ENCODE peak calls at places on chromosomes 4 and X, in six cellular contexts. F is HCT116, E is H1, P is HepG2, N is K562, G is GM12878. Q is an unnamed sample.

GRCh38 chr4:140635606-140636005 is 66.8 kb upstream of the UCP1 start:
- DNase-seq in N (no peak), E (no peak), P (peak), F (peak), G (no peak), Q (no peak)

GRCh38 chr4:53541577-53542206 is 49.6 kb downstream of the LNX1 start:
- DNase-seq in N (no peak), E (no peak), P (no peak), F (no peak), G (no peak), Q (no peak)

GRCh38 chr4:8548731-8549351 is 31.4 kb upstream of the GPR78 start:
- DNase-seq in P (no peak), N (no peak), F (no peak), E (no peak), G (no peak), Q (no peak)

GRCh38 chrX:139691843-139692505 is 16.0 kb downstream of the MCF2 start:
- DNase-seq in G (no peak), E (peak), F (no peak), P (no peak), N (no peak), Q (no peak)

GRCh38 chr4:109009909-109010308 is 247.1 kb upstream of the ETNPPL start:
- DNase-seq in G (no peak), F (no peak), E (no peak), N (no peak), P (no peak), Q (no peak)

GRCh38 chrX:80808854-80809493 is 703 bp downstream of the BRWD3 start:
- DNase-seq in F (no peak), G (no peak), E (peak), P (no peak), N (no peak), Q (no peak)

GRCh38 chrX:8090482-8090881 is 80.6 kb downstream of the VCX2 start:
- DNase-seq in F (no peak), P (no peak), G (no peak), N (no peak), E (no peak), Q (no peak)

GRCh38 chr4:127698789-127699200 is 31.4 kb upstream of the SLC25A31 start:
- DNase-seq in P (no peak), G (peak), E (no peak), F (peak), N (no peak), Q (no peak)

GRCh38 chr4:176896211-176896610 is 103.5 kb upstream of the VEGFC start:
- DNase-seq in P (no peak), G (no peak), E (no peak), N (no peak), F (no peak), Q (no peak)

GRCh38 chr4:138398297-138398696 is 156.1 kb upstream of the SLC7A11 start:
- DNase-seq in N (no peak), G (no peak), P (peak), F (no peak), E (no peak), Q (peak)

GRCh38 chr4:52925531-52925968 is 63.4 kb downstream of the RASL11B start:
- DNase-seq in P (no peak), G (no peak), N (no peak), F (no peak), E (no peak), Q (peak)

GRCh38 chr4:3829211-3829953 is 63.2 kb downstream of the ADRA2C start:
- DNase-seq in G (no peak), E (no peak), P (no peak), F (no peak), N (no peak), Q (no peak)

GRCh38 chrX:131305926-131306325 is 16.8 kb upstream of the IGSF1 start:
- DNase-seq in P (no peak), G (no peak), N (no peak), F (no peak), E (no peak), Q (no peak)

GRCh38 chr4:68445111-68445510 is 2.2 kb upstream of the TMPRSS11E start:
- DNase-seq in N (no peak), G (no peak), P (no peak), E (no peak), F (no peak), Q (no peak)

GRCh38 chr4:56434599-56435000 is 815 bp downstream of the PPAT start:
- DNase-seq in G (no peak), F (no peak), N (no peak), P (no peak), E (no peak), Q (no peak)

DNA sequence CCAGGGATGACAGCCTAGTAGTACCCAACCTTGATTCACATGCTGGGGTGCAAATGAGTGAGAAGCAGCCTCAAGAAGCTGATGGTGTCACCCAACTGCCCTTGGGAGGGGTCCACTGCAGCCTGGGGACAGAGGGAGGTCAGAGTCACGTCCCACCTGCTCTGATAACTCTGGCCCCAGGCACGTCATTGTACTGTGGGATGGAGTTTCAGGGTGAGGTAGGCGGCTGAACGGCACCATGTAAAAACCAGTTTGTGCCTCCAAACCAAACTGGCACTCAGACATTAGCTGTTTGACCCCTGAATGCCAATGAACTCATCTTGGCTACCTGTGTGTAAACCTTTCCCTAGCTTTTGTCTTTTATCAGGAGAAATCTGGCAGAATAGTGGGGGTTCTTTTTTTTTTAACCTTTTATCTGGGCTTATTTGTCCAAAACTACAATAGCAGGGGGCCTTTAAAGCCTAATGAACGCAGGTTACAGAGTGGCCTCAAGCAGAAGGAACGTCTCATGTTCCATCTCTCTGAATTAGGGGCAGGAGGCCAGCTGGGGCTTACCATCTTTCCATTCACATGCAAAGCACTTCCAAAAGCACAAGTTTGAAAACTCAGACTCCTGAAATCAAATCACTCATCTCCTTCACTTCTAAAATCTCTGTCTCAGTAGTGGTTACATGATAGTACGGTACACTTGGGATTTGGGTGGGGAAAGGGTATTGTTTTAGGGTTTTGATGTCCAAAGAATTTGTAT is 89.4 kb downstream of the IRF2 start:
- DNase-seq in G (no peak), P (no peak), N (no peak), E (no peak), F (no peak), Q (no peak)
- TF ChIP-seq YY1 in G (no peak), P (no peak), N (no peak), E (no peak), F (no peak), Q (no peak)

GRCh38 chrX:111465664-111466063 is 45.8 kb upstream of the SERTM2 start:
- DNase-seq in F (no peak), E (no peak), G (no peak), N (no peak), P (no peak), Q (peak)

DNA sequence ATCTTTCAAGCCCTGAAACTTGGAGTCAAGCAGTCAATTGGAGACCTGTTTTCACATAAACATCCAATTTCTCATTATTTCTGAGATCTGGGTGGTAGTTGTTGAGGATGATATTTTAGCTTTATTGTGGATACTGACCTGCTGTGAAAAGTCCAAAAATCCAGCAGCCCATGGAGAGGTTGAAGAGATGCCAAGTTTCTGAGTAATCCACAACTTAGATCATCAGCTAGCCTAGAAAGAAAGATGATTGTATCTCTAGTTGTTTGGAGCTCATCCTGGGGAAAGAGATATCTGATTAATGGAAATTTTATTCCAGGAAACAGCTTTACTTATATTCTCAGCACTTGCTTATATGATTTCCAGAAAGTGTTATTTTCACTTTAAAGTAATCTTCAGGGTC is 48.6 kb upstream of the DCX start:
- DNase-seq in P (no peak), F (no peak), G (no peak), E (no peak), N (no peak), Q (no peak)
- TF ChIP-seq ZNF274 in P (no peak), F (no peak), G (no peak), E (no peak), N (no peak), Q (no peak)

GRCh38 chrX:6228720-6229119 is at the start of gene NLGN4X:
- DNase-seq in P (no peak), F (no peak), E (no peak), G (no peak), N (no peak), Q (peak)
- H3K4me3 ChIP-seq in P (no peak), F (no peak), E (peak), G (no peak), N (no peak), Q (peak)

GRCh38 chrX:134010690-134011089 is 25.3 kb upstream of the GPC3 start:
- DNase-seq in G (no peak), P (no peak), E (no peak), F (no peak), N (no peak), Q (no peak)

GRCh38 chrX:134004038-134004437 is 18.6 kb upstream of the GPC3 start:
- DNase-seq in F (no peak), E (no peak), N (no peak), G (no peak), P (no peak), Q (no peak)

GRCh38 chrX:134002921-134003615 is 17.7 kb upstream of the GPC3 start:
- DNase-seq in G (no peak), N (no peak), P (no peak), F (no peak), E (no peak), Q (no peak)

GRCh38 chrX:134006484-134007161 is 21.2 kb upstream of the GPC3 start:
- DNase-seq in N (no peak), E (no peak), F (no peak), G (no peak), P (peak), Q (no peak)
- TF ChIP-seq YY1 in N (no peak), E (no peak), F (no peak), G (no peak), P (no peak), Q (no peak)

GRCh38 chr4:120005527-120005926 is 61.1 kb downstream of the MAD2L1 start:
- DNase-seq in F (no peak), P (no peak), N (no peak), G (no peak), E (no peak), Q (no peak)
- TF ChIP-seq ZNF274 in F (no peak), P (no peak), N (no peak), G (no peak), E (no peak), Q (no peak)

DNA sequence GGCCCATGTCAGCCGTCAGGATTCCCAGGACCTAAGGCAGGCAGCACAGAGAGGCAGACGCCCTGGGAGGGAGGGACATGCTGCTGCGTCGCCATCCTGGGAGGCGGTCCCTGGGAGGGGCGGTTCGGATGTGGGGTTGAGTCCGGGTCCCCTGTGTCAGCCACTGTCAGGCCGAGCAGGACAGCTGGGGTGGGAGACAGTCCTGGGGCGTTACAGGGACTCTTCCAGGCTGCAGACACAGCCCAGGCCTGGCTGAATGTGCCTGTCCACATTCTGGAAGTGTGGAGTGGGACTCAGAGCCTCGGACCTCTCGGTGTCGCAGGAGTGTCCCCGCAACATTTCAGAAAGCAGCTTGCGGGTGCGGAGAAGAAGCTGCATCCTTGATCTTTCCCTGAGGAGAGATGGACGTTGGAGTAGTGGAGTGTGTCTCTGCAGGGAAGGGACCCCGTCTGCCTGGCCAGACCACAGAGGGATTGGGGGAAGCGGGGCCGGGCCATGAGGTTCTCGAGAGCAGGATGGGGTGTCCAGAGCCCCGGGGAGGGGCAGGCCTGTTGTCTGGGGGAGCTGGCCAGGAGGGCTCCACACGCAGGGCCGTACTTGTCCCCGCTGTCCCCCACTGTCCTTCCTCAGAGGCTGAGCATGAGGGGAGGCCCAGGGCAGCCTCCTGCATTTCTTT is 6.1 kb downstream of the AKAP17A start:
- DNase-seq in P (no peak), N (no peak), F (no peak), E (peak), G (no peak), Q (no peak)
- H3K4me3 ChIP-seq in P (no peak), N (no peak), F (no peak), E (no peak), G (no peak), Q (no peak)

Q was measured in NT2/D1.